ENCODE peak calls at places on chromosome 17, in four cellular contexts. R is WTC11, X is HepG2, T is K562. L is an unnamed sample.
A peak's percentile ranks its signal among the peaks of the same experiment; 100 is the strongest.

GRCh38 chr17:9833922-9834321 is 8.2 kb downstream of the GLP2R start:
- DNase-seq in T (no peak), X (no peak), R (no peak), L (no peak)

GRCh38 chr17:75525806-75526554 is 483 bp downstream of the LLGL2 start:
- DNase-seq in R (peak; percentile 62), X (peak; percentile 54), T (no peak), L (no peak)

GRCh38 chr17:59437766-59438165 is 106.3 kb downstream of the YPEL2 start:
- DNase-seq in R (no peak), T (no peak), X (no peak), L (no peak)

GRCh38 chr17:64262422-64263260 is at the start of gene TEX2:
- DNase-seq in R (peak; percentile 28), X (peak; percentile 39), T (peak; percentile 57), L (peak; percentile 59)

GRCh38 chr17:36885761-36886365 is 51.4 kb upstream of the LHX1 start:
- DNase-seq in R (no peak), X (no peak), T (no peak), L (no peak)

GRCh38 chr17:64118452-64118979 is 11.4 kb downstream of the ERN1 start:
- DNase-seq in X (no peak), T (peak; percentile 48), R (no peak), L (no peak)

GRCh38 chr17:28615260-28615940 is 1.4 kb upstream of the RSKR start:
- DNase-seq in T (no peak), X (no peak), R (no peak), L (no peak)

GRCh38 chr17:77649717-77650211 is 308.7 kb upstream of the TNRC6C start:
- DNase-seq in T (peak; percentile 43), X (no peak), R (no peak), L (peak; percentile 41)

GRCh38 chr17:34598161-34598776 is 18.9 kb downstream of the TMEM132E start:
- DNase-seq in X (peak; percentile 81), T (peak; percentile 47), R (peak; percentile 57), L (no peak)

GRCh38 chr17:34713687-34714086 is 134.3 kb downstream of the TMEM132E start:
- DNase-seq in R (no peak), T (no peak), X (no peak), L (no peak)

GRCh38 chr17:43547659-43548256 is 1.6 kb upstream of the ETV4 start:
- DNase-seq in R (no peak), X (no peak), T (no peak), L (no peak)

GRCh38 chr17:16286947-16287562 is 66.2 kb downstream of the CENPV start:
- DNase-seq in R (peak; percentile 31), T (peak; percentile 25), X (no peak), L (peak; percentile 51)

GRCh38 chr17:41308251-41308917 is 725 bp downstream of the KRTAP16-1 start:
- DNase-seq in T (no peak), X (no peak), R (no peak), L (no peak)

GRCh38 chr17:71922439-71922838 is 198.4 kb upstream of the SOX9 start:
- DNase-seq in X (no peak), T (no peak), R (no peak), L (no peak)

GRCh38 chr17:17044846-17045561 is 2.7 kb downstream of the MPRIP start:
- DNase-seq in R (peak; percentile 23), X (no peak), T (no peak), L (no peak)

GRCh38 chr17:27621557-27621956 is 9.4 kb upstream of the LGALS9 start:
- DNase-seq in R (no peak), T (no peak), X (no peak), L (no peak)

GRCh38 chr17:77391668-77392375 is 251.1 kb downstream of the SEC14L1 start:
- DNase-seq in T (no peak), R (peak; percentile 51), X (no peak), L (peak; percentile 54)

GRCh38 chr17:64532409-64532808 is 25.6 kb downstream of the CEP95 start:
- DNase-seq in R (no peak), X (no peak), T (no peak), L (no peak)

GRCh38 chr17:17315142-17315821 is 12.1 kb downstream of the NT5M start:
- DNase-seq in X (no peak), T (no peak), R (no peak), L (no peak)

GRCh38 chr17:17028059-17028877 is 14.0 kb upstream of the MPRIP start:
- DNase-seq in R (peak; percentile 77), T (peak; percentile 90), X (peak; percentile 94), L (peak; percentile 100)

GRCh38 chr17:47315451-47316266 is 8.1 kb upstream of the EFCAB13 start:
- DNase-seq in R (no peak), T (peak; percentile 76), X (peak; percentile 71), L (peak; percentile 78)

GRCh38 chr17:10021239-10021638 is 116.2 kb upstream of the RCVRN start:
- DNase-seq in R (no peak), X (no peak), T (no peak), L (no peak)

GRCh38 chr17:39730095-39730921 is at the start of gene MIEN1:
- DNase-seq in R (peak; percentile 97), X (peak; percentile 78), T (peak; percentile 97), L (peak; percentile 95)

GRCh38 chr17:39726617-39727016 is 3.7 kb downstream of the MIEN1 start:
- DNase-seq in R (no peak), X (no peak), T (no peak), L (no peak)

GRCh38 chr17:39729280-39729851 is 966 bp downstream of the MIEN1 start:
- DNase-seq in T (no peak), X (no peak), R (no peak), L (no peak)

GRCh38 chr17:39724731-39725130 is 5.6 kb downstream of the MIEN1 start:
- DNase-seq in T (no peak), R (no peak), X (no peak), L (no peak)

GRCh38 chr17:39727556-39727955 is 2.8 kb downstream of the MIEN1 start:
- DNase-seq in T (no peak), X (no peak), R (no peak), L (no peak)
- TF ChIP-seq HMGXB4 in T (no peak), X (no peak), R (no peak), L (no peak)

GRCh38 chr17:80891096-80892018 is 100.3 kb upstream of the CHMP6 start:
- DNase-seq in T (peak; percentile 73), X (no peak), R (no peak), L (peak; percentile 91)
- TF ChIP-seq HMGXB4 in T (no peak), X (no peak), R (no peak), L (no peak)

DNA sequence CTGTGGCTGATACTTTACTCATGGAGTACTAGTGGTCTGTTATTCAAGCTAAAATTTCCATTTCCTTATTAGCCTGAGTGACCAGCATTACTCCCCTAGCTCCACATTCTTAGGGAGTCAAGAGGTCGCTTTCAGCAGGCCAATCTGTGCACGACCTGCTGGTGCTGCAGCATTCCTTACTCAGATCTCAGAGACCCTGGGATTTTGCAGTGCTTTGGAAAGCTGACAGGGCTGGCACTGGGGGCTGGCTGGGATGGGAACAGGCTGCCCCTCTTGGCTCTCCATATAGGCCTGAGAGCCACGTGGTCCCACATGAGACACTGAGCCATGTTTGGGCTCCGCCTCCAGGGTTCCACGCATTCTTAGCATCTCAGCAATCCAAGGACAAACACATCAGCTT is 254.7 kb upstream of the CACNG5 start:
- DNase-seq in X (peak; percentile 40), R (peak; percentile 28), T (no peak), L (peak; percentile 26)
- TF ChIP-seq HMGXB4 in X (no peak), R (no peak), T (no peak), L (no peak)

GRCh38 chr17:82697808-82698064 is 762 bp downstream of the RAB40B start:
- DNase-seq in X (no peak), R (no peak), T (no peak), L (no peak)

GRCh38 chr17:82699551-82699950 is 1.1 kb upstream of the RAB40B start:
- DNase-seq in X (no peak), T (no peak), R (no peak), L (no peak)

GRCh38 chr17:82696916-82697807 is 1.3 kb downstream of the RAB40B start:
- DNase-seq in R (peak; percentile 38), X (no peak), T (no peak), L (no peak)

GRCh38 chr17:82698974-82699442 is 510 bp upstream of the RAB40B start:
- DNase-seq in T (no peak), X (no peak), R (no peak), L (no peak)

DNA sequence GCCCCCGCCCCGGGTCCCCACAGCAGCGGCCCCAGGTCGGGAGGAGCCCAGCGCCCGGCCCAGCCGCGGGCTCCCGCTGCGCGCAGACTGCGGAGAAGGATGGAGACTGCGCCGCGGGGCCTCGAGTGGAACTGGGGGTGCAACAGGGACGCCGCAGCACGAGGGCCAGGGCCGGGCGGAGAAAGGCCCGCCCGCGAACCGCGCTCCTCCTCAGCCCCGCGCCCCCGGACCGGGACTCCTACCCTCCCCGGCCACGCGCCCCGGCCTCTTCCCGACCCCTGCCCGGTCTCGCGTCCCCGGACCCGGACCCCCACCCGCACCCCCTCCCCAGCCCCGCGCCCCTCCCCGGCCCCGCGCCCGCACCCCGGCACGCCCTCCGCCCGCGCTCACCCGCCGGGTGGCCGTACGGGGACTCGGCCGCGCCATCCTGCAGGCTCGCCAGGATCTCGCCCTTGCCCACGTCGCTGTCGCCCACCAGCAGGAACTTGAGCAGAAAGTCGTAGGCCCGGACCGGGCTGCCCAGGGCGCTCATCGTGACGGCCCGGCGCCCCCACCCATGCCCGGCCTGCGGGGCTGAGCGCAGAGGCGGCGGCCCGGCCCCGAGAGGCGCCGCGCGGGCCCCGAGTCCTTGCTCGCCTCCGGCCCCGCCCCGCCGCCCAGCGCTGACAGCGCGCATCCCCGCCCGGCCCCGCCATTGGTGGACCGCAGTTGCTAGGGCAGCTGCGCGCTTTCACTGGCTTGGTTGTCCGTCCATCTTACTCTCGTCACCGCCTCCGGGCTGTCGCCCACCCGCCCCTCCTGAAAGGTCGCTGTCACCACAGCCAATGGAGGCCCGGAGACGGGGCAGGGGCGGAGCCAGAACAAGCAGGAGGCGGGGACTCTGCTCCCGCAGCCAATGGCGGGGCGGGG is at the start of gene RAB40B:
- DNase-seq in X (peak; percentile 96), T (peak; percentile 99), R (peak; percentile 99), L (peak; percentile 100)
- TF ChIP-seq HMGXB4 in X (no peak), T (no peak), R (no peak), L (no peak)

GRCh38 chr17:49257296-49257695 is 26.7 kb upstream of the PHOSPHO1 start:
- DNase-seq in X (no peak), T (no peak), R (no peak), L (no peak)

GRCh38 chr17:49266233-49266632 is 35.6 kb upstream of the PHOSPHO1 start:
- DNase-seq in X (no peak), R (no peak), T (no peak), L (no peak)

GRCh38 chr17:49259663-49260010 is 29.1 kb upstream of the PHOSPHO1 start:
- DNase-seq in T (no peak), X (no peak), R (no peak), L (no peak)

GRCh38 chr17:49260922-49261291 is 30.3 kb upstream of the PHOSPHO1 start:
- DNase-seq in R (no peak), X (no peak), T (no peak), L (no peak)

GRCh38 chr17:49260011-49260921 is 29.7 kb upstream of the PHOSPHO1 start:
- DNase-seq in X (peak; percentile 35), R (peak; percentile 48), T (peak; percentile 53), L (peak; percentile 83)
- TF ChIP-seq HMGXB4 in X (no peak), R (no peak), T (no peak), L (no peak)

GRCh38 chr17:7579001-7579838 is at the start of gene CD68:
- DNase-seq in R (no peak), X (peak; percentile 93), T (peak; percentile 68), L (peak; percentile 97)
- TF ChIP-seq HMGXB4 in R (peak; percentile 3), X (peak; percentile 31), T (no peak), L (peak; percentile 81)

L was measured in A549.